ENCODE peak calls at places on chromosome 18, in four cellular contexts. One of them, this sample, is unnamed.

GRCh38 chr18:8091042-8091441 is 518.2 kb upstream of the RAB12 start:
- DNase-seq in SK-N-SH: no peak
- DNase-seq in HCT116: no peak
- DNase-seq in K562: no peak
- DNase-seq in this sample: no peak

GRCh38 chr18:80210312-80211083 is 36.8 kb downstream of the PARD6G start:
- DNase-seq in SK-N-SH: no peak
- DNase-seq in HCT116: no peak
- DNase-seq in K562: no peak
- DNase-seq in this sample: peak; percentile 58

GRCh38 chr18:58416704-58417683 is 211.9 kb downstream of the ALPK2 start:
- DNase-seq in K562: no peak
- DNase-seq in SK-N-SH: no peak
- DNase-seq in HCT116: no peak
- DNase-seq in this sample: no peak

GRCh38 chr18:33844232-33844631 is 266.2 kb downstream of the ASXL3 start:
- DNase-seq in K562: no peak
- DNase-seq in SK-N-SH: no peak
- DNase-seq in HCT116: no peak
- DNase-seq in this sample: no peak

GRCh38 chr18:23225518-23225917 is 90.2 kb downstream of the CABLES1 start:
- DNase-seq in SK-N-SH: no peak
- DNase-seq in K562: no peak
- DNase-seq in HCT116: no peak
- DNase-seq in this sample: no peak

GRCh38 chr18:39946623-39947061 is 2008.4 kb upstream of the PIK3C3 start:
- DNase-seq in HCT116: peak; percentile 51
- DNase-seq in SK-N-SH: no peak
- DNase-seq in K562: no peak
- DNase-seq in this sample: no peak

GRCh38 chr18:7464245-7464966 is 102.7 kb upstream of the PTPRM start:
- DNase-seq in K562: no peak
- DNase-seq in HCT116: no peak
- DNase-seq in SK-N-SH: no peak
- DNase-seq in this sample: peak; percentile 1

GRCh38 chr18:8707946-8708345 is 2.6 kb downstream of the MTCL1 start:
- DNase-seq in SK-N-SH: no peak
- DNase-seq in K562: no peak
- DNase-seq in HCT116: no peak
- DNase-seq in this sample: no peak

GRCh38 chr18:38284992-38285391 is 719.4 kb upstream of the CELF4 start:
- DNase-seq in HCT116: no peak
- DNase-seq in K562: no peak
- DNase-seq in SK-N-SH: no peak
- DNase-seq in this sample: no peak

GRCh38 chr18:21096760-21097159 is 14.9 kb downstream of the ROCK1 start:
- DNase-seq in SK-N-SH: no peak
- DNase-seq in HCT116: no peak
- DNase-seq in K562: no peak
- DNase-seq in this sample: no peak

GRCh38 chr18:79954791-79955190 is 3.3 kb upstream of the SLC66A2 start:
- DNase-seq in K562: no peak
- DNase-seq in SK-N-SH: no peak
- DNase-seq in HCT116: no peak
- DNase-seq in this sample: no peak

GRCh38 chr18:67730884-67731283 is 214.4 kb upstream of the DSEL start:
- DNase-seq in SK-N-SH: no peak
- DNase-seq in HCT116: no peak
- DNase-seq in K562: no peak
- DNase-seq in this sample: no peak

GRCh38 chr18:23779696-23780303 is 90.5 kb downstream of the LAMA3 start:
- DNase-seq in HCT116: peak; percentile 12
- DNase-seq in SK-N-SH: no peak
- DNase-seq in K562: no peak
- DNase-seq in this sample: no peak

GRCh38 chr18:10094608-10095137 is 180.9 kb downstream of the VAPA start:
- DNase-seq in SK-N-SH: no peak
- DNase-seq in HCT116: no peak
- DNase-seq in K562: no peak
- DNase-seq in this sample: no peak

GRCh38 chr18:22082408-22082807 is 87.0 kb upstream of the GATA6 start:
- DNase-seq in K562: no peak
- DNase-seq in SK-N-SH: no peak
- DNase-seq in HCT116: no peak
- DNase-seq in this sample: no peak

GRCh38 chr18:70373062-70373519 is 84.2 kb downstream of the SOCS6 start:
- DNase-seq in K562: no peak
- DNase-seq in SK-N-SH: no peak
- DNase-seq in HCT116: peak; percentile 97
- DNase-seq in this sample: no peak

GRCh38 chr18:23227729-23228075 is 92.4 kb downstream of the CABLES1 start:
- DNase-seq in SK-N-SH: no peak
- DNase-seq in K562: no peak
- DNase-seq in HCT116: no peak
- DNase-seq in this sample: no peak

GRCh38 chr18:995641-996040 is 91.0 kb downstream of the ADCYAP1 start:
- DNase-seq in SK-N-SH: no peak
- DNase-seq in HCT116: no peak
- DNase-seq in K562: no peak
- DNase-seq in this sample: peak; percentile 3

GRCh38 chr18:27652480-27653121 is 467.5 kb upstream of the CHST9 start:
- DNase-seq in HCT116: no peak
- DNase-seq in K562: no peak
- DNase-seq in SK-N-SH: no peak
- DNase-seq in this sample: no peak

GRCh38 chr18:79458917-79459803 is 63.4 kb downstream of the NFATC1 start:
- DNase-seq in K562: no peak
- DNase-seq in SK-N-SH: no peak
- DNase-seq in HCT116: no peak
- DNase-seq in this sample: no peak

DNA sequence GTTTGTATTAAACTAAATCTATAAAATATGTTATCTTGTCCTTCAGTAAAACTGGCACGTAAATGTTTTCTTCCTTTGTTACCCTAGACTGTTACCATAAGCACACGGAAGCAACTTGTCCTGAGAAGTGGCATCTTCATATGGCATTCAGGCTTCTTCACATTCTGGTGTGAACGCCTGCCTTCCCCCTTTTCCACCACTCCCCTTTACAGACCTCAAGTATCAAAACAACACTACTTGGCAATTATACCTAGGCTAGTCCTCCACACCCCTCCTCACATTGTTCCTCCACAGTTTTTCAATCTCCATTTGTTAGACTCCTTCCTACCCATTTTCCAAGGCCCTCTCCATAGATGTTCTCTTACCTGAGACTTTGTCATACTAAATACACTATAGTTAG is 2.9 kb downstream of the MEX3C start:
- DNase-seq in SK-N-SH: no peak
- DNase-seq in HCT116: no peak
- DNase-seq in K562: no peak
- DNase-seq in this sample: no peak
- TF ChIP-seq JUND in SK-N-SH: no peak
- TF ChIP-seq JUND in HCT116: no peak
- TF ChIP-seq JUND in K562: no peak
- TF ChIP-seq JUND in this sample: no peak

GRCh38 chr18:76931171-76931570 is 108.8 kb downstream of the ZNF236 start:
- DNase-seq in K562: no peak
- DNase-seq in SK-N-SH: no peak
- DNase-seq in HCT116: no peak
- DNase-seq in this sample: no peak

GRCh38 chr18:76923485-76924085 is 101.2 kb downstream of the ZNF236 start:
- DNase-seq in K562: peak; percentile 17
- DNase-seq in HCT116: peak; percentile 34
- DNase-seq in SK-N-SH: peak; percentile 27
- DNase-seq in this sample: no peak

GRCh38 chr18:76932026-76932819 is 109.9 kb downstream of the ZNF236 start:
- DNase-seq in SK-N-SH: no peak
- DNase-seq in HCT116: no peak
- DNase-seq in K562: no peak
- DNase-seq in this sample: no peak

GRCh38 chr18:76928179-76928868 is 106.0 kb downstream of the ZNF236 start:
- DNase-seq in K562: no peak
- DNase-seq in SK-N-SH: no peak
- DNase-seq in HCT116: no peak
- DNase-seq in this sample: no peak

GRCh38 chr18:76927216-76927725 is 104.9 kb downstream of the ZNF236 start:
- DNase-seq in K562: no peak
- DNase-seq in HCT116: no peak
- DNase-seq in SK-N-SH: no peak
- DNase-seq in this sample: no peak
- TF ChIP-seq JUND in K562: no peak
- TF ChIP-seq JUND in HCT116: no peak
- TF ChIP-seq JUND in SK-N-SH: no peak
- TF ChIP-seq JUND in this sample: no peak

GRCh38 chr18:44411971-44412370 is 268.7 kb upstream of the SETBP1 start:
- DNase-seq in K562: no peak
- DNase-seq in SK-N-SH: no peak
- DNase-seq in HCT116: no peak
- DNase-seq in this sample: no peak
- TF ChIP-seq JUND in K562: no peak
- TF ChIP-seq JUND in SK-N-SH: no peak
- TF ChIP-seq JUND in HCT116: no peak
- TF ChIP-seq JUND in this sample: no peak

GRCh38 chr18:77271720-77272481 is 22.3 kb downstream of the GALR1 start:
- DNase-seq in SK-N-SH: no peak
- DNase-seq in K562: no peak
- DNase-seq in HCT116: no peak
- DNase-seq in this sample: no peak
- TF ChIP-seq JUND in SK-N-SH: no peak
- TF ChIP-seq JUND in K562: no peak
- TF ChIP-seq JUND in HCT116: no peak
- TF ChIP-seq JUND in this sample: no peak

GRCh38 chr18:36187826-36188721 is 777 bp downstream of the MOCOS start:
- DNase-seq in SK-N-SH: no peak
- DNase-seq in K562: peak; percentile 43
- DNase-seq in HCT116: peak; percentile 28
- DNase-seq in this sample: peak; percentile 30
- TF ChIP-seq JUND in SK-N-SH: no peak
- TF ChIP-seq JUND in K562: peak; percentile 70
- TF ChIP-seq JUND in HCT116: no peak
- TF ChIP-seq JUND in this sample: no peak

DNA sequence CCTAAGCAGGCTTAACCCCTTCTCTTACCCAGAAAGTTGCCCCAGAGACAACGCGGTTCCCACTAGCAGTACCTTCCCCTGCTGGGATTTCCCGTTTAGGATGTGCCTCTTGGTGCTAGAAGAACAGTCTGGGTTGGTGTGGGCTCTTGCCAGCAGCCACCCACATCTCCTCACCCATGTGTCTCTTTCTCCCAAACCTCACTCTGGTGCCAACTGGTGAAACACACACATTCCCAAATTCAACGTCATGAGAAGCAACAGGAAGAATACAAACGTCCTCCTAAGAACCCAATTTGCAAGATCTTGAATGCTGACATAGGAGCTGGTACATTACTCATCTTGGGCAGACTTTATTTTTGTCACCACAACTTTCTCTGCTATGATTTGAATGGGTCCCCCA is 36.2 kb downstream of the DIPK1C start:
- DNase-seq in K562: no peak
- DNase-seq in HCT116: no peak
- DNase-seq in SK-N-SH: no peak
- DNase-seq in this sample: no peak
- TF ChIP-seq JUND in K562: no peak
- TF ChIP-seq JUND in HCT116: no peak
- TF ChIP-seq JUND in SK-N-SH: no peak
- TF ChIP-seq JUND in this sample: no peak

DNA sequence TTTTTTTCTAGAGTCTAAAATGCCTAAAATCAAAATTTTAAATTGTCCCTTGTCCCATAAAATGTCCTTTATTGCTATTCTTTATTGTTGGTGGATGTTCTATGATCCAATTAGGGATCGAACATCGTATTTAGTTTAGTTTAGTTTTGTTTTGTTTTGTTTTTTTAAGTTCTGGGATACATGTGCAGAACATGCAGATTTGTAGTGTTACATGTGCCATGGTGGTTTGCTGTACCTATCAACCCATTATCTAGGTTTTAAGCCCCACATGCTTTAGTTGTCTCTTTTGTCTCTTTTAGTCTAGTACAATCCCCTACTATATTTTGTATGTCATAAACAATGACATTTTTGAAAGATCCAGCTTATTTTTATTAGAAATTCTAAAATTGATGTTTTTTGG is 8.8 kb upstream of the DSG1 start:
- DNase-seq in SK-N-SH: no peak
- DNase-seq in K562: no peak
- DNase-seq in HCT116: no peak
- DNase-seq in this sample: no peak
- TF ChIP-seq JUND in SK-N-SH: no peak
- TF ChIP-seq JUND in K562: no peak
- TF ChIP-seq JUND in HCT116: no peak
- TF ChIP-seq JUND in this sample: no peak

This sample was measured in T47D.